ENCODE peak calls at places on chromosomes 16 and 17, in eight cellular contexts. J is fibroblast of lung; F is tibial artery; B is upper lobe of left lung; X is OCI-LY7; G is CD8-positive, alpha-beta T cell; R is lower leg skin; V is HCT116. I is an unnamed sample.

GRCh38 chr17:18992454-18993130 is 12.0 kb downstream of the FAM83G start:
- DNase-seq in J (no peak), F (no peak), B (no peak), X (peak; percentile 68), G (peak; percentile 40), R (no peak), V (no peak), I (no peak)

GRCh38 chr17:77460514-77461046 is 319.8 kb downstream of the SEC14L1 start:
- DNase-seq in J (no peak), F (no peak), B (peak; percentile 50), X (peak; percentile 79), G (no peak), R (no peak), V (no peak), I (no peak)

GRCh38 chr16:8853150-8853549 is 15.7 kb downstream of the CARHSP1 start:
- DNase-seq in J (no peak), F (no peak), B (no peak), X (no peak), G (no peak), R (peak; percentile 66), V (no peak), I (no peak)

GRCh38 chr16:68331879-68332410 is 21.1 kb downstream of the PRMT7 start:
- DNase-seq in J (peak; percentile 75), F (no peak), B (no peak), X (no peak), G (no peak), R (no peak), V (no peak), I (no peak)

GRCh38 chr16:60651351-60651750 is 1384.9 kb downstream of the CDH8 start:
- DNase-seq in J (peak; percentile 30), F (no peak), B (no peak), X (no peak), G (no peak), R (no peak), V (no peak), I (no peak)

GRCh38 chr17:81412490-81413093 is 17.3 kb downstream of the BAHCC1 start:
- DNase-seq in J (peak; percentile 52), F (no peak), B (peak; percentile 81), X (no peak), G (peak; percentile 69), R (no peak), V (no peak), I (no peak)

GRCh38 chr17:40188694-40189093 is 11.4 kb downstream of the RAPGEFL1 start:
- DNase-seq in J (no peak), F (no peak), B (no peak), X (no peak), G (no peak), R (no peak), V (no peak), I (no peak)

GRCh38 chr16:3938843-3939624 is 58.5 kb upstream of the CREBBP start:
- DNase-seq in J (peak; percentile 88), F (no peak), B (peak; percentile 94), X (peak; percentile 52), G (peak; percentile 63), R (no peak), V (no peak), I (peak; percentile 70)

GRCh38 chr17:2723997-2724782 is 12.6 kb upstream of the CLUH start:
- DNase-seq in J (no peak), F (no peak), B (peak; percentile 86), X (no peak), G (no peak), R (no peak), V (no peak), I (no peak)

GRCh38 chr16:75764154-75764768 is 38.0 kb upstream of the CPHXL start:
- DNase-seq in J (peak; percentile 60), F (peak; percentile 37), B (no peak), X (peak; percentile 88), G (peak; percentile 47), R (no peak), V (peak; percentile 60), I (peak; percentile 64)

GRCh38 chr16:57017251-57017650 is 27.9 kb downstream of the NLRC5 start:
- DNase-seq in J (peak; percentile 20), F (no peak), B (no peak), X (no peak), G (no peak), R (no peak), V (no peak), I (no peak)

GRCh38 chr16:85935957-85936760 is 37.2 kb downstream of the IRF8 start:
- DNase-seq in J (peak; percentile 35), F (no peak), B (no peak), X (peak; percentile 72), G (peak; percentile 71), R (no peak), V (no peak), I (no peak)

GRCh38 chr16:79210629-79211028 is 389.9 kb downstream of the MAF start:
- DNase-seq in J (no peak), F (no peak), B (no peak), X (no peak), G (no peak), R (no peak), V (no peak), I (no peak)

GRCh38 chr16:57357330-57358151 is 1.0 kb upstream of the CCL22 start:
- DNase-seq in J (no peak), F (no peak), B (no peak), X (no peak), G (no peak), R (peak; percentile 71), V (no peak), I (no peak)

GRCh38 chr17:80187090-80187489 is 17.3 kb downstream of the CARD14 start:
- DNase-seq in J (peak; percentile 45), F (no peak), B (no peak), X (no peak), G (no peak), R (no peak), V (no peak), I (no peak)

GRCh38 chr16:89085755-89086154 is 7.9 kb upstream of the ACSF3 start:
- DNase-seq in J (no peak), F (no peak), B (no peak), X (no peak), G (no peak), R (no peak), V (no peak), I (no peak)

GRCh38 chr16:89089142-89089541 is 4.5 kb upstream of the ACSF3 start:
- DNase-seq in J (no peak), F (no peak), B (peak; percentile 62), X (no peak), G (no peak), R (no peak), V (no peak), I (no peak)

GRCh38 chr16:89084814-89085612 is 8.6 kb upstream of the ACSF3 start:
- DNase-seq in J (no peak), F (no peak), B (peak; percentile 63), X (no peak), G (no peak), R (no peak), V (no peak), I (no peak)

GRCh38 chr16:89090182-89090630 is 3.4 kb upstream of the ACSF3 start:
- DNase-seq in J (no peak), F (no peak), B (no peak), X (no peak), G (no peak), R (no peak), V (no peak), I (no peak)

DNA sequence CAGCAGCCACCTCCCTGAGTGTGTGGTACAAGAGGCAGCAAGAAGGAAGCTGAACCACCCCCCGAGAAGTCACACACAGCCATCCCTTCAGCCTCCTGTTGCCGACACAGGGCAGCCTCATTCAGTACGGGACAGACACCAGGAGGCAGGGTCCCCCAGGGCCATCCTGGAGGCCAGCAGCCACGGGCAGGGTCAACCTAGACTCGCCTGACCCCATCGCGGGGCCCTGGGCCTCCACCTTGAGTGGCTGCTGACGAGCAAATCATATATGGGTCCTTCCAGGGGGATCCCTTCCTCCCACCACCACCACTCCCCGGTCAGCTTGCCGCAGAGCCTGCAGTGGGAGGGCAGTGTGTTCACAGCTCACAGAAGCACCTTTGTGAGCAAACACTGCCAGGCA is 5.7 kb upstream of the ACSF3 start:
- DNase-seq in J (no peak), F (no peak), B (peak; percentile 59), X (no peak), G (no peak), R (no peak), V (no peak), I (no peak)
- TF ChIP-seq CTCF in J (no peak), F (no peak), B (no peak), X (no peak), G (no peak), R (no peak), V (no peak), I (no peak)

GRCh38 chr16:83887564-83887963 is 11.4 kb upstream of the MLYCD start:
- DNase-seq in J (no peak), F (no peak), B (no peak), X (no peak), G (no peak), R (no peak), V (no peak), I (no peak)

GRCh38 chr16:83888672-83889044 is 10.3 kb upstream of the MLYCD start:
- DNase-seq in J (no peak), F (no peak), B (no peak), X (no peak), G (no peak), R (no peak), V (no peak), I (no peak)

GRCh38 chr16:83890359-83890758 is 8.6 kb upstream of the MLYCD start:
- DNase-seq in J (no peak), F (no peak), B (no peak), X (no peak), G (no peak), R (no peak), V (no peak), I (no peak)

GRCh38 chr16:83886199-83886971 is 12.5 kb upstream of the MLYCD start:
- DNase-seq in J (no peak), F (no peak), B (no peak), X (no peak), G (no peak), R (no peak), V (no peak), I (no peak)

DNA sequence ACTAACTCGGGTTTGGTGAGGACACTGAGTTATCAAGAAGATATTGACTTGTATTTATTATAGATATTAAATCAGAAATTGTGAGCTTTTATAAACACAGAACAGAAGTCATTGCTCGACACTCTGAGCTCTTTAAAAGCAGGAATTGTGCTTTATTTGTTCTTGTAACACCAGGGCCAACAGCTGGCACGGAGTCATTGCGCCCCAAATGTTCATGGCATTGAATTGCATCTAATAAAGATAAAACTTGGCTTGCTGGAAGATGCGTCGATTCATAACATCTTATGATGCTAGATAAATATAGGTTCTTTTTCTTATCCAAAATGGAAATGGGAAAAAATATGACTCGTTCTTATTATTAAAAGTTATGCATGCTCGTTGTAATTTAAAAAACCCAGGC is 11.8 kb upstream of the MLYCD start:
- DNase-seq in J (no peak), F (no peak), B (no peak), X (peak; percentile 20), G (no peak), R (no peak), V (peak; percentile 31), I (no peak)
- TF ChIP-seq CTCF in J (no peak), F (no peak), B (no peak), X (peak; percentile 73), G (no peak), R (no peak), V (peak; percentile 39), I (no peak)

GRCh38 chr17:34610506-34610905 is 31.1 kb downstream of the TMEM132E start:
- DNase-seq in J (no peak), F (no peak), B (no peak), X (no peak), G (no peak), R (no peak), V (no peak), I (no peak)
- TF ChIP-seq CTCF in J (no peak), F (no peak), B (no peak), X (no peak), G (no peak), R (no peak), V (no peak), I (no peak)

GRCh38 chr17:65794572-65794971 is 233.1 kb upstream of the AXIN2 start:
- DNase-seq in J (no peak), F (no peak), B (no peak), X (peak; percentile 16), G (no peak), R (no peak), V (peak; percentile 48), I (peak; percentile 34)
- TF ChIP-seq CTCF in J (peak; percentile 34), F (no peak), B (peak; percentile 38), X (peak; percentile 66), G (peak; percentile 53), R (no peak), V (peak; percentile 54), I (peak; percentile 35)

I was measured in Calu3.